ENCODE peak calls at places on chromosomes 5 and 9, in five cellular contexts. F, O, C, X and U are unnamed samples.

GRCh38 chr9:109968702-109969450 is 188.9 kb downstream of the PALM2AKAP2 start:
- DNase-seq in F (peak), O (no peak), C (peak), X (no peak), U (no peak)

GRCh38 chr5:134905246-134905996 is 490 bp downstream of the PCBD2 start:
- DNase-seq in F (peak), O (peak), C (peak), X (no peak), U (peak)

GRCh38 chr5:82639393-82640144 is 361.4 kb upstream of the RPS23 start:
- DNase-seq in F (no peak), O (no peak), C (no peak), X (no peak), U (no peak)

GRCh38 chr9:108477538-108478006 is 378.2 kb downstream of the ACTL7B start:
- DNase-seq in F (no peak), O (no peak), C (no peak), X (no peak), U (no peak)

GRCh38 chr5:91787718-91788117 is 404.6 kb upstream of the ARRDC3 start:
- DNase-seq in F (peak), O (no peak), C (no peak), X (no peak), U (no peak)

GRCh38 chr5:14076566-14076965 is 66.6 kb upstream of the TRIO start:
- DNase-seq in F (no peak), O (no peak), C (no peak), X (no peak), U (no peak)

GRCh38 chr9:27426717-27427645 is 97.1 kb upstream of the IFNK start:
- DNase-seq in F (no peak), O (no peak), C (peak), X (no peak), U (no peak)

GRCh38 chr5:11903614-11904269 is 504 bp downstream of the CTNND2 start:
- DNase-seq in F (no peak), O (no peak), C (peak), X (peak), U (no peak)

GRCh38 chr5:94691947-94692346 is 73.5 kb downstream of the SLF1 start:
- DNase-seq in F (no peak), O (no peak), C (no peak), X (no peak), U (no peak)

GRCh38 chr5:157828949-157829639 is 29.9 kb downstream of the CLINT1 start:
- DNase-seq in F (no peak), O (no peak), C (peak), X (no peak), U (no peak)

GRCh38 chr5:54803381-54804025 is 181.9 kb downstream of the ESM1 start:
- DNase-seq in F (no peak), O (no peak), C (no peak), X (no peak), U (no peak)

GRCh38 chr9:129317179-129318011 is 139.3 kb upstream of the IER5L start:
- DNase-seq in F (peak), O (no peak), C (peak), X (no peak), U (no peak)

GRCh38 chr9:19493845-19494244 is 85.0 kb downstream of the ACER2 start:
- DNase-seq in F (peak), O (no peak), C (no peak), X (no peak), U (no peak)

GRCh38 chr9:77547113-77547731 is 100.9 kb downstream of the GNA14 start:
- DNase-seq in F (no peak), O (no peak), C (no peak), X (no peak), U (no peak)

GRCh38 chr9:33799928-33800689 is 4.7 kb downstream of the PRSS3 start:
- DNase-seq in F (no peak), O (no peak), C (no peak), X (no peak), U (no peak)

GRCh38 chr9:35341585-35341984 is 148.3 kb upstream of the RUSC2 start:
- DNase-seq in F (peak), O (no peak), C (peak), X (no peak), U (no peak)

GRCh38 chr5:38996123-38996522 is 78.1 kb downstream of the RICTOR start:
- DNase-seq in F (no peak), O (no peak), C (no peak), X (no peak), U (no peak)

GRCh38 chr5:22250528-22250927 is 602.6 kb downstream of the CDH12 start:
- DNase-seq in F (no peak), O (no peak), C (no peak), X (no peak), U (no peak)

GRCh38 chr5:1293416-1293996 is 1.4 kb downstream of the TERT start:
- DNase-seq in F (peak), O (no peak), C (no peak), X (no peak), U (no peak)

GRCh38 chr9:78707481-78707977 is 410.6 kb downstream of the PSAT1 start:
- DNase-seq in F (peak), O (no peak), C (no peak), X (no peak), U (peak)

GRCh38 chr9:130689937-130690700 is 3.5 kb upstream of the EXOSC2 start:
- DNase-seq in F (peak), O (no peak), C (peak), X (no peak), U (no peak)

GRCh38 chr5:167555771-167556170 is 735.7 kb upstream of the WWC1 start:
- DNase-seq in F (no peak), O (no peak), C (no peak), X (no peak), U (no peak)

GRCh38 chr5:33114361-33114760 is 326.4 kb upstream of the TARS1 start:
- DNase-seq in F (no peak), O (no peak), C (no peak), X (no peak), U (no peak)

GRCh38 chr5:145521523-145521922 is 313.6 kb downstream of the PRELID2 start:
- DNase-seq in F (no peak), O (no peak), C (no peak), X (no peak), U (no peak)

GRCh38 chr5:142386151-142387021 is 61.6 kb upstream of the SPRY4 start:
- DNase-seq in F (no peak), O (no peak), C (no peak), X (no peak), U (no peak)